ENCODE peak calls at places on chromosomes 5 and 9, in four cellular contexts. N is natural killer cell; C is activated T-helper 2 cell treated with anti-CD3 and anti-CD28 coated beads, Interferon-gamma antibody, Interleukin-2, Interleukin-4, amounts not matched to agents 10 μg/mL and 5 μg/mL and 100 μg/mL, durations not matched to agents 14 hours and 24 hours and 36 hours; P is Daoy. E is an unnamed sample.

GRCh38 chr9:81589819-81590218 is 99.5 kb downstream of the TLE1 start:
- DNase-seq in N (no peak), C (no peak), P (no peak), E (no peak)

GRCh38 chr5:121090822-121091221 is 626.7 kb downstream of the PRR16 start:
- DNase-seq in N (no peak), C (no peak), P (no peak), E (no peak)

GRCh38 chr5:109911731-109912130 is 222.0 kb downstream of the MAN2A1 start:
- DNase-seq in N (no peak), C (no peak), P (no peak), E (no peak)

GRCh38 chr9:124216474-124217176 is 41.1 kb upstream of the NEK6 start:
- DNase-seq in N (peak), C (peak), P (no peak), E (peak)

GRCh38 chr9:89674667-89675402 is 70.0 kb downstream of the GADD45G start:
- DNase-seq in N (no peak), C (no peak), P (no peak), E (no peak)

GRCh38 chr5:111703662-111704061 is 53.3 kb downstream of the NREP start:
- DNase-seq in N (no peak), C (peak), P (no peak), E (no peak)

GRCh38 chr5:95537501-95537900 is 17.3 kb downstream of the SKIC3 start:
- DNase-seq in N (no peak), C (no peak), P (no peak), E (no peak)

GRCh38 chr5:180157866-180158265 is 51.1 kb downstream of the RASGEF1C start:
- DNase-seq in N (no peak), C (no peak), P (no peak), E (no peak)

GRCh38 chr9:103126494-103126893 is 131.4 kb downstream of the CYLC2 start:
- DNase-seq in N (no peak), C (no peak), P (no peak), E (no peak)

GRCh38 chr9:98860871-98861293 is 53.4 kb downstream of the GALNT12 start:
- DNase-seq in N (no peak), C (no peak), P (peak), E (no peak)

E was measured in activated B cell treated with CpG ODN at 0.5 μM for 24 hours.